ENCODE peak calls at places on chromosomes 12 and 14, in six cellular contexts. One of them, this sample, is unnamed.

GRCh38 chr14:68219407-68219806 is 399.8 kb downstream of the RAD51B start:
- DNase-seq in trophoblast cell: no peak
- DNase-seq in H9: peak; percentile 39
- DNase-seq in mesenchymal stem cell: no peak
- DNase-seq in IMR-90: no peak
- DNase-seq in H1: no peak
- DNase-seq in this sample: no peak

GRCh38 chr12:132003846-132004245 is 54.1 kb downstream of the EP400 start:
- DNase-seq in H1: no peak
- DNase-seq in H9: no peak
- DNase-seq in trophoblast cell: no peak
- DNase-seq in IMR-90: peak; percentile 73
- DNase-seq in mesenchymal stem cell: peak; percentile 48
- DNase-seq in this sample: no peak

GRCh38 chr14:64732066-64732465 is 27.8 kb downstream of the PLEKHG3 start:
- DNase-seq in mesenchymal stem cell: no peak
- DNase-seq in H1: no peak
- DNase-seq in IMR-90: no peak
- DNase-seq in trophoblast cell: no peak
- DNase-seq in H9: no peak
- DNase-seq in this sample: no peak

GRCh38 chr14:33569844-33570716 is 380.8 kb downstream of the EGLN3 start:
- DNase-seq in trophoblast cell: peak; percentile 0
- DNase-seq in IMR-90: no peak
- DNase-seq in H1: no peak
- DNase-seq in H9: no peak
- DNase-seq in mesenchymal stem cell: peak; percentile 59
- DNase-seq in this sample: no peak

GRCh38 chr12:49524660-49525324 is 14.0 kb upstream of the KCNH3 start:
- DNase-seq in trophoblast cell: no peak
- DNase-seq in H1: no peak
- DNase-seq in IMR-90: no peak
- DNase-seq in mesenchymal stem cell: no peak
- DNase-seq in H9: no peak
- DNase-seq in this sample: no peak

GRCh38 chr14:36976571-36977023 is 195.8 kb downstream of the SLC25A21 start:
- DNase-seq in H1: no peak
- DNase-seq in H9: no peak
- DNase-seq in mesenchymal stem cell: peak; percentile 14
- DNase-seq in IMR-90: peak; percentile 37
- DNase-seq in trophoblast cell: no peak
- DNase-seq in this sample: no peak

GRCh38 chr12:48027183-48028002 is 23.1 kb upstream of the COL2A1 start:
- DNase-seq in IMR-90: no peak
- DNase-seq in trophoblast cell: no peak
- DNase-seq in H9: no peak
- DNase-seq in mesenchymal stem cell: no peak
- DNase-seq in H1: peak; percentile 45
- DNase-seq in this sample: peak; percentile 84

GRCh38 chr14:106442857-106443256 is 916.5 kb downstream of the TMEM121 start:
- DNase-seq in H9: no peak
- DNase-seq in H1: no peak
- DNase-seq in trophoblast cell: no peak
- DNase-seq in mesenchymal stem cell: no peak
- DNase-seq in IMR-90: no peak
- DNase-seq in this sample: no peak

GRCh38 chr14:31950760-31951637 is 126.1 kb upstream of the ARHGAP5 start:
- DNase-seq in IMR-90: peak; percentile 48
- DNase-seq in H1: peak; percentile 68
- DNase-seq in mesenchymal stem cell: peak; percentile 81
- DNase-seq in H9: peak; percentile 69
- DNase-seq in trophoblast cell: peak; percentile 16
- DNase-seq in this sample: no peak

GRCh38 chr12:70365398-70365647 is 767 bp upstream of the KCNMB4 start:
- DNase-seq in IMR-90: no peak
- DNase-seq in mesenchymal stem cell: no peak
- DNase-seq in H9: peak; percentile 58
- DNase-seq in H1: peak; percentile 65
- DNase-seq in trophoblast cell: no peak
- DNase-seq in this sample: no peak

GRCh38 chr14:104553166-104554087 is 26.1 kb upstream of the C14orf180 start:
- DNase-seq in mesenchymal stem cell: no peak
- DNase-seq in IMR-90: no peak
- DNase-seq in trophoblast cell: no peak
- DNase-seq in H1: no peak
- DNase-seq in H9: no peak
- DNase-seq in this sample: no peak

GRCh38 chr14:72894623-72895378 is 900 bp upstream of the DPF3 start:
- DNase-seq in IMR-90: no peak
- DNase-seq in trophoblast cell: peak; percentile 23
- DNase-seq in H1: peak; percentile 68
- DNase-seq in H9: peak; percentile 59
- DNase-seq in mesenchymal stem cell: peak; percentile 45
- DNase-seq in this sample: peak; percentile 44

GRCh38 chr12:97659117-97659880 is 196.7 kb downstream of the RMST start:
- DNase-seq in H1: no peak
- DNase-seq in IMR-90: no peak
- DNase-seq in mesenchymal stem cell: no peak
- DNase-seq in trophoblast cell: no peak
- DNase-seq in H9: no peak
- DNase-seq in this sample: no peak

GRCh38 chr14:51534623-51535022 is 117.1 kb upstream of the FRMD6 start:
- DNase-seq in IMR-90: peak; percentile 67
- DNase-seq in mesenchymal stem cell: peak; percentile 38
- DNase-seq in H1: no peak
- DNase-seq in H9: no peak
- DNase-seq in trophoblast cell: peak; percentile 96
- DNase-seq in this sample: no peak

GRCh38 chr12:49921936-49922335 is 18.2 kb upstream of the FAIM2 start:
- DNase-seq in H1: no peak
- DNase-seq in H9: peak; percentile 20
- DNase-seq in IMR-90: no peak
- DNase-seq in trophoblast cell: no peak
- DNase-seq in mesenchymal stem cell: no peak
- DNase-seq in this sample: no peak

GRCh38 chr14:101097109-101097793 is 193.7 kb upstream of the RTL1 start:
- DNase-seq in IMR-90: no peak
- DNase-seq in mesenchymal stem cell: no peak
- DNase-seq in H9: no peak
- DNase-seq in trophoblast cell: no peak
- DNase-seq in H1: no peak
- DNase-seq in this sample: no peak

GRCh38 chr12:124866883-124867232 is 3.2 kb upstream of the SCARB1 start:
- DNase-seq in trophoblast cell: no peak
- DNase-seq in mesenchymal stem cell: no peak
- DNase-seq in H1: no peak
- DNase-seq in IMR-90: no peak
- DNase-seq in H9: no peak
- DNase-seq in this sample: no peak

GRCh38 chr12:26229910-26230309 is 34.5 kb downstream of the SSPN start:
- DNase-seq in H9: no peak
- DNase-seq in mesenchymal stem cell: peak; percentile 37
- DNase-seq in H1: no peak
- DNase-seq in trophoblast cell: no peak
- DNase-seq in IMR-90: no peak
- DNase-seq in this sample: no peak

GRCh38 chr14:59358105-59358504 is 107.1 kb downstream of the GPR135 start:
- DNase-seq in mesenchymal stem cell: no peak
- DNase-seq in trophoblast cell: peak; percentile 88
- DNase-seq in H1: no peak
- DNase-seq in H9: peak; percentile 64
- DNase-seq in IMR-90: peak; percentile 67
- DNase-seq in this sample: no peak

GRCh38 chr14:37457334-37457733 is 137.7 kb downstream of the FOXA1 start:
- DNase-seq in H9: no peak
- DNase-seq in mesenchymal stem cell: no peak
- DNase-seq in IMR-90: no peak
- DNase-seq in trophoblast cell: no peak
- DNase-seq in H1: no peak
- DNase-seq in this sample: no peak

GRCh38 chr12:132410849-132411248 is 79.1 kb upstream of the FBRSL1 start:
- DNase-seq in trophoblast cell: no peak
- DNase-seq in H9: no peak
- DNase-seq in mesenchymal stem cell: no peak
- DNase-seq in IMR-90: no peak
- DNase-seq in H1: no peak
- DNase-seq in this sample: no peak

GRCh38 chr14:25048170-25049126 is 1.5 kb downstream of the STXBP6 start:
- DNase-seq in H9: no peak
- DNase-seq in trophoblast cell: no peak
- DNase-seq in H1: no peak
- DNase-seq in IMR-90: peak; percentile 86
- DNase-seq in mesenchymal stem cell: no peak
- DNase-seq in this sample: no peak

GRCh38 chr14:101068293-101068957 is 164.9 kb upstream of the RTL1 start:
- DNase-seq in H1: peak; percentile 33
- DNase-seq in mesenchymal stem cell: no peak
- DNase-seq in H9: peak; percentile 18
- DNase-seq in trophoblast cell: no peak
- DNase-seq in IMR-90: no peak
- DNase-seq in this sample: no peak

GRCh38 chr14:71532349-71532748 is 399.9 kb upstream of the RGS6 start:
- DNase-seq in H1: no peak
- DNase-seq in mesenchymal stem cell: no peak
- DNase-seq in IMR-90: peak; percentile 36
- DNase-seq in trophoblast cell: no peak
- DNase-seq in H9: no peak
- DNase-seq in this sample: no peak

GRCh38 chr12:50221228-50222008 is 54.2 kb upstream of the CERS5 start:
- DNase-seq in H1: no peak
- DNase-seq in IMR-90: peak; percentile 91
- DNase-seq in mesenchymal stem cell: peak; percentile 93
- DNase-seq in H9: no peak
- DNase-seq in trophoblast cell: peak; percentile 31
- DNase-seq in this sample: peak; percentile 21

GRCh38 chr12:16531623-16532022 is 74.3 kb downstream of the LMO3 start:
- DNase-seq in IMR-90: no peak
- DNase-seq in mesenchymal stem cell: no peak
- DNase-seq in H1: no peak
- DNase-seq in trophoblast cell: no peak
- DNase-seq in H9: no peak
- DNase-seq in this sample: peak; percentile 21

GRCh38 chr12:16530268-16530865 is 75.6 kb downstream of the LMO3 start:
- DNase-seq in H1: no peak
- DNase-seq in mesenchymal stem cell: no peak
- DNase-seq in H9: no peak
- DNase-seq in trophoblast cell: no peak
- DNase-seq in IMR-90: no peak
- DNase-seq in this sample: no peak

GRCh38 chr12:16523570-16524331 is 82.2 kb downstream of the LMO3 start:
- DNase-seq in trophoblast cell: no peak
- DNase-seq in IMR-90: peak; percentile 33
- DNase-seq in H9: no peak
- DNase-seq in H1: no peak
- DNase-seq in mesenchymal stem cell: no peak
- DNase-seq in this sample: no peak

GRCh38 chr12:16524378-16524777 is 81.6 kb downstream of the LMO3 start:
- DNase-seq in IMR-90: no peak
- DNase-seq in H9: no peak
- DNase-seq in trophoblast cell: peak; percentile 2
- DNase-seq in H1: no peak
- DNase-seq in mesenchymal stem cell: no peak
- DNase-seq in this sample: no peak

GRCh38 chr12:16526693-16527092 is 79.3 kb downstream of the LMO3 start:
- DNase-seq in IMR-90: peak; percentile 92
- DNase-seq in H1: no peak
- DNase-seq in trophoblast cell: no peak
- DNase-seq in mesenchymal stem cell: peak; percentile 20
- DNase-seq in H9: no peak
- DNase-seq in this sample: no peak
- H3K27ac ChIP-seq in IMR-90: peak overlapping the region; percentile 55
- H3K27ac ChIP-seq in H1: no peak overlapping the region
- H3K27ac ChIP-seq in trophoblast cell: no peak overlapping the region
- H3K27ac ChIP-seq in mesenchymal stem cell: no peak overlapping the region
- H3K27ac ChIP-seq in H9: no peak overlapping the region
- H3K27ac ChIP-seq in this sample: no peak overlapping the region

GRCh38 chr12:105813201-105813600 is 325.6 kb downstream of the NUAK1 start:
- DNase-seq in H1: no peak
- DNase-seq in H9: no peak
- DNase-seq in trophoblast cell: no peak
- DNase-seq in IMR-90: no peak
- DNase-seq in mesenchymal stem cell: peak; percentile 4
- DNase-seq in this sample: peak; percentile 27
- H4K8ac ChIP-seq in H1: no peak overlapping the region
- H4K8ac ChIP-seq in H9: no peak overlapping the region
- H4K8ac ChIP-seq in trophoblast cell: no peak overlapping the region
- H4K8ac ChIP-seq in IMR-90: no peak overlapping the region
- H4K8ac ChIP-seq in mesenchymal stem cell: no peak overlapping the region
- H4K8ac ChIP-seq in this sample: no peak overlapping the region

DNA sequence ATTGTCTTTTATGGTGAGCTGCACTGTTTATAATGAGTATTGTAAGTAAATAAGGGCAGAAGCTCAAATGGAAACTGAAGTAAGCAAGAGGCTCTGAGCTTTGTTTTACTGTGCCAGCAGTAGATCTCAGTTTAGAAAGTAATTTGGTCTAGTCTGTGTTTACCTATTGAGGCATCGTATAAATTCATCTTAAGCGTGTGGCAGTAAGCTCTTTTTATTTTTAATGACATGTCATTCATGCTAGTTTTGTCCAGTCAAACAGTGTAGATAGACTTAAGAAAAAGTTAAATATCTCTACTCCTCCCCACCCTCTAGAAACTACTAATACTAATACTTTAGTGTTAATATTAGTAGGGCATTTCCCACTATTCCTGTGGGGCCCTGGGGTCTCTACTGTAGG is 2.0 kb downstream of the ANO6 start:
- DNase-seq in trophoblast cell: no peak
- DNase-seq in H9: no peak
- DNase-seq in mesenchymal stem cell: no peak
- DNase-seq in IMR-90: peak; percentile 12
- DNase-seq in H1: no peak
- DNase-seq in this sample: no peak
- H2AFZ ChIP-seq in trophoblast cell: no peak overlapping the region
- H2AFZ ChIP-seq in H9: no peak overlapping the region
- H2AFZ ChIP-seq in mesenchymal stem cell: no peak overlapping the region
- H2AFZ ChIP-seq in IMR-90: no peak overlapping the region
- H2AFZ ChIP-seq in H1: no peak overlapping the region
- H2AFZ ChIP-seq in this sample: no peak overlapping the region

GRCh38 chr14:91127924-91128323 is 14.1 kb downstream of the DGLUCY start:
- DNase-seq in mesenchymal stem cell: no peak
- DNase-seq in H9: no peak
- DNase-seq in IMR-90: no peak
- DNase-seq in H1: no peak
- DNase-seq in trophoblast cell: no peak
- DNase-seq in this sample: no peak

GRCh38 chr14:91129261-91129660 is 15.4 kb downstream of the DGLUCY start:
- DNase-seq in mesenchymal stem cell: peak; percentile 14
- DNase-seq in IMR-90: peak; percentile 20
- DNase-seq in H9: no peak
- DNase-seq in H1: no peak
- DNase-seq in trophoblast cell: no peak
- DNase-seq in this sample: no peak

GRCh38 chr14:91127411-91127810 is 13.5 kb downstream of the DGLUCY start:
- DNase-seq in H9: no peak
- DNase-seq in H1: no peak
- DNase-seq in mesenchymal stem cell: no peak
- DNase-seq in trophoblast cell: peak; percentile 100
- DNase-seq in IMR-90: no peak
- DNase-seq in this sample: no peak

GRCh38 chr14:91126761-91127160 is 12.9 kb downstream of the DGLUCY start:
- DNase-seq in IMR-90: no peak
- DNase-seq in trophoblast cell: no peak
- DNase-seq in H9: no peak
- DNase-seq in H1: no peak
- DNase-seq in mesenchymal stem cell: no peak
- DNase-seq in this sample: no peak

GRCh38 chr14:91128699-91129098 is 14.8 kb downstream of the DGLUCY start:
- DNase-seq in H1: no peak
- DNase-seq in IMR-90: no peak
- DNase-seq in H9: no peak
- DNase-seq in trophoblast cell: no peak
- DNase-seq in mesenchymal stem cell: no peak
- DNase-seq in this sample: no peak
- H3K27ac ChIP-seq in H1: no peak overlapping the region
- H3K27ac ChIP-seq in IMR-90: no peak overlapping the region
- H3K27ac ChIP-seq in H9: no peak overlapping the region
- H3K27ac ChIP-seq in trophoblast cell: peak overlapping the region; percentile 11
- H3K27ac ChIP-seq in mesenchymal stem cell: no peak overlapping the region
- H3K27ac ChIP-seq in this sample: no peak overlapping the region